ENCODE peak calls at places on chromosomes 12 and 14, in eight cellular contexts. D, R, T, Q, G, Y, P and I are unnamed samples.

GRCh38 chr12:6074394-6074793 is 50.1 kb downstream of the VWF start:
- DNase-seq in Q (no peak), R (no peak), Y (no peak), D (no peak), G (no peak), P (no peak), T (no peak), I (no peak)

GRCh38 chr12:122871851-122872785 is 23.8 kb downstream of the VPS37B start:
- DNase-seq in R (no peak), D (peak), Q (peak), T (peak), P (peak), Y (peak), G (peak), I (no peak)

GRCh38 chr14:70789361-70789760 is 20.0 kb downstream of the MAP3K9 start:
- DNase-seq in T (no peak), G (peak), P (no peak), R (no peak), D (peak), Y (peak), Q (peak), I (no peak)

GRCh38 chr12:116184766-116185165 is 92.7 kb downstream of the MED13L start:
- DNase-seq in T (no peak), G (no peak), R (no peak), Q (peak), P (no peak), D (no peak), Y (no peak), I (no peak)

GRCh38 chr14:47917344-47917954 is 242.0 kb upstream of the MDGA2 start:
- DNase-seq in T (no peak), G (no peak), D (no peak), Y (peak), R (no peak), P (peak), Q (peak), I (no peak)

GRCh38 chr12:7645395-7646177 is 20.1 kb downstream of the APOBEC1 start:
- DNase-seq in Q (peak), G (peak), P (peak), Y (peak), D (peak), R (no peak), T (no peak), I (no peak)

GRCh38 chr14:72607386-72608125 is 286.3 kb downstream of the DPF3 start:
- DNase-seq in T (no peak), Y (peak), R (no peak), G (peak), Q (no peak), D (peak), P (no peak), I (peak)

GRCh38 chr12:112321277-112321676 is 61.0 kb downstream of the HECTD4 start:
- DNase-seq in G (no peak), T (no peak), R (no peak), Y (no peak), D (no peak), Q (no peak), P (no peak), I (no peak)

GRCh38 chr14:82075566-82075965 is 541.9 kb upstream of the SEL1L start:
- DNase-seq in Q (peak), P (peak), T (no peak), D (no peak), R (no peak), G (no peak), Y (no peak), I (no peak)

GRCh38 chr14:37122288-37122687 is 50.1 kb downstream of the SLC25A21 start:
- DNase-seq in G (peak), T (no peak), P (no peak), Q (peak), Y (peak), D (peak), R (no peak), I (no peak)

GRCh38 chr12:72011374-72011773 is 72.7 kb downstream of the TPH2 start:
- DNase-seq in P (no peak), Y (no peak), R (no peak), D (peak), Q (peak), T (no peak), G (peak), I (no peak)

GRCh38 chr12:104643921-104644669 is 187.3 kb downstream of the CHST11 start:
- DNase-seq in Q (peak), P (peak), R (peak), G (no peak), D (no peak), T (no peak), Y (no peak), I (no peak)

GRCh38 chr12:24750263-24750662 is 198.6 kb downstream of the BCAT1 start:
- DNase-seq in R (no peak), G (no peak), D (no peak), P (no peak), Y (no peak), T (no peak), Q (no peak), I (no peak)

GRCh38 chr12:6334940-6335450 is 6.9 kb downstream of the TNFRSF1A start:
- DNase-seq in Q (no peak), Y (no peak), D (no peak), P (no peak), R (no peak), G (peak), T (peak), I (no peak)

GRCh38 chr14:64220466-64220865 is 73.7 kb downstream of the ESR2 start:
- DNase-seq in P (no peak), G (no peak), Q (peak), Y (no peak), D (no peak), R (peak), T (no peak), I (no peak)

GRCh38 chr14:50225974-50226297 is 5.4 kb downstream of the SOS2 start:
- DNase-seq in G (no peak), P (no peak), Y (no peak), R (no peak), T (no peak), D (no peak), Q (no peak), I (no peak)

GRCh38 chr12:63989301-63989845 is 144.9 kb downstream of the SRGAP1 start:
- DNase-seq in T (no peak), R (no peak), P (no peak), G (peak), Q (peak), D (no peak), Y (peak), I (no peak)

GRCh38 chr12:39905152-39905551 is 200.7 kb downstream of the SLC2A13 start:
- DNase-seq in Y (peak), G (peak), P (no peak), T (peak), D (peak), Q (peak), R (peak), I (no peak)

GRCh38 chr14:50335989-50336391 is 23.9 kb downstream of the DMAC2L start:
- DNase-seq in Q (peak), Y (peak), P (no peak), R (no peak), G (peak), T (no peak), D (no peak), I (peak)

GRCh38 chr14:92480856-92481255 is 32.7 kb upstream of the RIN3 start:
- DNase-seq in R (no peak), Y (no peak), T (no peak), D (no peak), P (no peak), Q (no peak), G (no peak), I (no peak)

GRCh38 chr12:96211989-96212388 is 17.8 kb downstream of the ELK3 start:
- DNase-seq in Q (no peak), D (no peak), G (no peak), R (no peak), Y (no peak), T (no peak), P (peak), I (no peak)

GRCh38 chr14:63717704-63718103 is 10.2 kb downstream of the SGPP1 start:
- DNase-seq in T (no peak), Q (peak), G (peak), R (no peak), D (peak), Y (peak), P (peak), I (no peak)

GRCh38 chr12:9711664-9712063 is 21.2 kb downstream of the CLECL1 start:
- DNase-seq in P (no peak), G (peak), T (no peak), Y (no peak), D (no peak), Q (no peak), R (no peak), I (no peak)

GRCh38 chr12:24948452-24948815 is 467 bp downstream of the BCAT1 start:
- DNase-seq in G (peak), P (peak), T (no peak), D (no peak), R (no peak), Y (peak), Q (peak), I (no peak)

GRCh38 chr14:69625299-69626131 is 14.1 kb downstream of the SUSD6 start:
- DNase-seq in R (peak), G (peak), T (peak), P (peak), Q (peak), D (no peak), Y (no peak), I (no peak)

GRCh38 chr14:20343855-20344205 is 395 bp downstream of the PARP2 start:
- DNase-seq in D (peak), P (no peak), Q (peak), T (no peak), G (peak), Y (peak), R (no peak), I (no peak)

GRCh38 chr14:103121846-103122577 is 1.2 kb upstream of the TNFAIP2 start:
- DNase-seq in P (peak), T (peak), G (peak), D (no peak), Q (peak), R (peak), Y (peak), I (no peak)

GRCh38 chr12:92062539-92063493 is 82.8 kb downstream of the BTG1 start:
- DNase-seq in T (no peak), D (no peak), P (no peak), Y (no peak), Q (no peak), R (no peak), G (no peak), I (no peak)

GRCh38 chr12:115755061-115755751 is 522.3 kb downstream of the MED13L start:
- DNase-seq in P (no peak), G (no peak), Y (no peak), T (no peak), R (no peak), D (no peak), Q (no peak), I (no peak)

DNA sequence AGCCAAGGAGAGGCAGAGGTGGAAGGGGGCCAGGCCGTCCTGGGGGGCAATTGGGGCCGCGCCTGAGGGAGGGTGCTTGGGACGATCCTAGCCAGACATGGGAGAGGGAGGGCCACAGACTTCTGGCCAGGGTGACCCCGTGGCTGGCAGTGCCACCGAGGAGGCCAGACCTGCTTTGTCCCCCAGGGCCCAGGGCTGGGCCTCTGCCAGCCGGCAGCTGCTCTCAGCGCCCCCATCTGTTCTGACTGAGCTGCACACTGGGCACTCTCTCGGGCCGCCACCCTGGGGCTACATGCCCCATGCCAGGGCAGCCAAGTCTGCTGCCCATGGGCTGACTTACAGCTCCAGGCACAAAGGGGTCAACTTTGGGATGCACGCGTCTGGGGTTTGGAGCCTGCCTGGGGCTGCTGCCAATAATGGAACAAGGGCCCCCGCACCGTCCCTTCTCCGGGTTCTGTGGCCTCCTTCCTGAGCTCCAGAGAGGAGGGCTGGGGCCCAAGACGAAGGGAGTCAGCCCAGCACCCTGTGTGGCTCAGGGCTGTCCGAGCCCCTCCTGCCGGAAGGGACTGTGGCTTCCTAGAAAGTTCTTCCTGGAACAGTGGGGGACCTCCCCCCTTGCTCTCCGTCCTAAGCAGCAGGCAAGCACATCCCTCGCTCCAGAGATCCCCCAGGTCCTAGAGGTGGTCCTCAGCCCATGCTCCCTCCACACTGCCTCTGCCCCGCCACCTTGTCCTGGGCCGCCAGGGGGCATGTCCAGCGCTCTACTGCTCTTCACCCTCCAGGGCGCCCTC is 1.1 kb downstream of the ADSS1 start:
- DNase-seq in R (peak), T (no peak), P (no peak), D (peak), Q (peak), Y (peak), G (no peak), I (no peak)
- TF ChIP-seq CTCF in R (peak), T (no peak), P (peak), D (peak), Q (peak), Y (peak), G (peak), I (peak)

GRCh38 chr14:94005324-94005723 is 8.2 kb downstream of the CCDC197 start:
- DNase-seq in D (no peak), Q (no peak), Y (no peak), R (no peak), G (no peak), P (peak), T (no peak), I (no peak)
- TF ChIP-seq CTCF in D (peak), Q (peak), Y (peak), R (no peak), G (peak), P (peak), T (no peak), I (peak)

DNA sequence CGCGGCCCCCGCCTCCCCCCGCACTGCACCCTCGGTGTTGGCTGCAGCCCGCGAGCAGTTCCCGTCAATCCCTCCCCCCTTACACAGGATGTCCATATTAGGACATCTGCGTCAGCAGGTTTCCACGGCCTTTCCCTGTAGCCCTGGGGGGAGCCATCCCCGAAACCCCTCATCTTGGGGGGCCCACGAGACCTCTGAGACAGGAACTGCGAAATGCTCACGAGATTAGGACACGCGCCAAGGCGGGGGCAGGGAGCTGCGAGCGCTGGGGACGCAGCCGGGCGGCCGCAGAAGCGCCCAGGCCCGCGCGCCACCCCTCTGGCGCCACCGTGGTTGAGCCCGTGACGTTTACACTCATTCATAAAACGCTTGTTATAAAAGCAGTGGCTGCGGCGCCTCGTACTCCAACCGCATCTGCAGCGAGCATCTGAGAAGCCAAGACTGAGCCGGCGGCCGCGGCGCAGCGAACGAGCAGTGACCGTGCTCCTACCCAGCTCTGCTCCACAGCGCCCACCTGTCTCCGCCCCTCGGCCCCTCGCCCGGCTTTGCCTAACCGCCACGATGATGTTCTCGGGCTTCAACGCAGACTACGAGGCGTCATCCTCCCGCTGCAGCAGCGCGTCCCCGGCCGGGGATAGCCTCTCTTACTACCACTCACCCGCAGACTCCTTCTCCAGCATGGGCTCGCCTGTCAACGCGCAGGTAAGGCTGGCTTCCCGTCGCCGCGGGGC is at the start of gene FOS:
- DNase-seq in D (peak), T (peak), R (peak), G (peak), Q (peak), Y (peak), P (peak), I (peak)
- TF ChIP-seq CTCF in D (peak), T (peak), R (peak), G (peak), Q (no peak), Y (no peak), P (no peak), I (no peak)

DNA sequence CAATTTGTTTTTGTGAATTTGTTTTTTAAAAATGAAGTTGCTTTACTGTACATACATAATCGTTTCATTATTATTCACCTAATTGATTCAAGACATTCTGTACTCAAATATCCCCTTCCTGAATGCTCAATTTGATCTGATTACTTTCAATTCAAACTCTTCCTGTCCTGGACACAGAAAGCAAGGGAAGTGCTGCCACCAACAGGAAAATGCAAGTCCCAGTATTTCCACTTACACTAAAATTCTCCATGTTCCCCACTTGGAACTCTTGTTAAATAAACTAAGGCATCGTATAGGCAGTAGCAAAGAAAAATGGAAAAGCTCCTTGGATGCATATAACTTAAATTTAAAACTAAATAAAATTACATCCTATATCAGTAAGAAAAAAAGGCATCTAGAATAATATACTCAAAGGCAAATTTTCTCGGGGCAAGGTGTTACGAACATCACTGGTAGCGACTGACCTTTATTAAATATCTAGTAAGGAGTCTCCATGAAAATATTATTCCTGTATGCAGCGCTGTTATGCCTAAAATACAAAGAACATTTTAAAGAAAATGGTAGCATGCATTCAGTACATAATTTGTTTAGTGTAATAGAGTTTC is 72.0 kb upstream of the DBX2 start:
- DNase-seq in T (no peak), D (peak), Q (peak), R (no peak), P (peak), G (peak), Y (peak), I (no peak)
- TF ChIP-seq CTCF in T (no peak), D (peak), Q (peak), R (no peak), P (no peak), G (peak), Y (peak), I (peak)

DNA sequence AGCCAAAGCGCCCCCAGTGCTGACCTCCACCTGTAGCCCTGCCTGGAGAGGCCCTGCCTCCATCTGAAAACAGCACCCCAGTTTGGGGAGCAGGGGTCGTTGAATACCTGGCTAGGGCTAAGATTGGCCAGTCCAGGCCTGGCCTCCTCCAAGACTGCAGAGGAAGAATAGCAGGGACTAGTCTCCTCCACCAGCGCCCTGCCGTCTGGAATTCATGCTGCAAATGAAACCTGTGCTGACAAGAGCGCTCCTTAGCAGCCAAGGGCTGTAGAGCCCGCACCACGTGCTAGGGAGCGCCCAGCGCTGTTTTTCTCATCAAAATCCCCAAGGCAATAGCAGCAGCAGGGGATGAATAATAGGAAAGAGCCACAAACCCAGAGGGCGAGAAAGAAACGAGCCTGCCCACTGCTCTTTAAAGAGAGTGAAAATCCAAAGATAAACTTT is 3.4 kb downstream of the COL2A1 start:
- DNase-seq in R (no peak), T (no peak), P (no peak), Y (peak), D (peak), G (peak), Q (peak), I (no peak)
- TF ChIP-seq CTCF in R (no peak), T (no peak), P (no peak), Y (no peak), D (no peak), G (no peak), Q (no peak), I (no peak)

DNA sequence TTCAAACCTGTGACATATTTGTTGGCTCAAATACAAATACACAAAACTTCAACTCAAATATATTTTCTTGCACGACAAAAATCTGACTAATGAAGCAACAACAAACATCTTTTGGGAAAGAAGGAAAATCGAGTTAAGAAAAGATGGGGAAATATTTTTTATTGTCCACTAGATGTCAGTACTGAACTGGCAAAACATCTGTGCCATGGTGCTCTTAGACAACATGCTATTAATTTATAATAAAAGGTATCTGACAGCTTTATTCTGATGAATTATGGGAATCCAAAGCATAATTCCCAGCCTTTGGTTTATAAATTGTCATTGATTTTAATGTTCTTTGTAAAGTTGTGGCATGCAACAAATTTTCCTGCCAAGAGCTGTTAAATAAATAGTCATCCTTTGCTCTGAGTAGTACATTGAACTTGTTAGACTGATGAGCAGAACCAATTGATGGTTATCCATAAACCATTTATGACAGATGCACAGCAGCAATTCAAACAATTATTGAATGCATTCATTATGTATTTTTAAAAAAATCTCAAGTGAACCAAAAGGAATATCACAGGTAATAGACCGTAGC is 231.2 kb downstream of the ETNK1 start:
- DNase-seq in P (peak), Y (peak), G (peak), R (no peak), Q (peak), T (no peak), D (peak), I (no peak)
- TF ChIP-seq CTCF in P (peak), Y (peak), G (peak), R (no peak), Q (peak), T (peak), D (peak), I (peak)

DNA sequence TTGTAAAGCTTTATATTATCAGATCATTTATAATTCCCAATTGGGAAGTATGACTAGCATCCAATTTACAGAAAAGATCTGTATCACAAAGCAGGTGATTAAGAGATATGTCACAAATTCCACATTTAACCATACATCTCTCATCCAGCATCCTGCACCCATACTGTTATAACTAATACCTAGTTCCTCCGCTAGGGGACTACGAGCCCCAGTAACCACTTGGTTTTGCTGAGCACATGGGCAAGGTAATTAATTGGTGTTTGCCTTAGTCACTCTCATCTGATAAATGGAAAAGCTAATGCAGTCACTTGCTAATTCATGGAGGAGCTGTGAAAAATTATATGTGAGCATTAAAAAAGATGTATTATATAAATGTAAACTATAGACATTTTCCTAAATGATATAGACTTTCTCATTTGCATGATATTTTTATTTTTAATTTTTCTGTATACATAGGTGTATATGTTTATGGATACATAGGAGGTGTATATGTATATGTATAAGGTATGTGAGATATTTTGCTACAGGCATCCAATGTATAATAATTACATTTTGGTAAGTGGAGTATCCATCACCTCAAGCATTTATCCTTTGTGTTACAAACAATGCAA is 1031.8 kb downstream of the GALC start:
- DNase-seq in T (no peak), R (no peak), Y (peak), P (peak), G (peak), Q (peak), D (no peak), I (no peak)
- TF ChIP-seq CTCF in T (no peak), R (no peak), Y (peak), P (peak), G (peak), Q (peak), D (peak), I (peak)